ENCODE peak calls at places on chromosomes 13 and 19, in four cellular contexts. C is PC-3; N is CD8-positive, alpha-beta memory T cell; S is Peyer's patch. J is an unnamed sample.

GRCh38 chr13:27401210-27401609 is 23.2 kb upstream of the GTF3A start:
- DNase-seq in S (peak), C (peak), N (no peak), J (no peak)

GRCh38 chr13:40692946-40693345 is 26.5 kb upstream of the FOXO1 start:
- DNase-seq in N (no peak), S (no peak), C (peak), J (no peak)

GRCh38 chr19:35345671-35346111 is 2.0 kb upstream of the FFAR1 start:
- DNase-seq in N (no peak), S (peak), C (no peak), J (no peak)

GRCh38 chr19:55667958-55668357 is 7.1 kb upstream of the EPN1 start:
- DNase-seq in S (no peak), N (no peak), C (peak), J (no peak)

GRCh38 chr13:95367309-95367843 is 66.1 kb upstream of the ABCC4 start:
- DNase-seq in N (no peak), S (no peak), C (no peak), J (no peak)

GRCh38 chr19:46211201-46211881 is 18.2 kb upstream of the IGFL1 start:
- DNase-seq in N (no peak), C (peak), S (no peak), J (peak)

GRCh38 chr13:99385940-99386339 is 78.7 kb upstream of the GPR183 start:
- DNase-seq in N (no peak), S (no peak), C (no peak), J (no peak)

GRCh38 chr13:81551036-81551435 is 1210.1 kb upstream of the SPRY2 start:
- DNase-seq in C (no peak), N (no peak), S (no peak), J (no peak)

GRCh38 chr13:91358384-91358776 is 10.9 kb downstream of the MIR17HG start:
- DNase-seq in N (no peak), S (no peak), C (no peak), J (no peak)

GRCh38 chr13:94415484-94415883 is 64.0 kb downstream of the DCT start:
- DNase-seq in N (no peak), C (no peak), S (no peak), J (no peak)

GRCh38 chr13:96771501-96772367 is 222.5 kb downstream of the OXGR1 start:
- DNase-seq in N (no peak), C (no peak), S (no peak), J (no peak)

GRCh38 chr13:19713186-19713965 is 69.4 kb downstream of the PSPC1 start:
- DNase-seq in S (no peak), C (peak), N (no peak), J (no peak)

GRCh38 chr19:45400192-45400591 is 4.7 kb downstream of the PPP1R13L start:
- DNase-seq in N (no peak), C (no peak), S (no peak), J (no peak)

GRCh38 chr19:18408053-18408476 is 10.6 kb upstream of the LRRC25 start:
- DNase-seq in S (peak), N (no peak), C (peak), J (no peak)

GRCh38 chr19:41883463-41883820 is 458 bp downstream of the ARHGEF1 start:
- DNase-seq in N (no peak), S (no peak), C (no peak), J (no peak)

GRCh38 chr19:11425719-11426457 is 6.8 kb upstream of the RGL3 start:
- DNase-seq in N (no peak), S (no peak), C (no peak), J (no peak)

GRCh38 chr19:44800461-44800860 is 8.4 kb upstream of the BCAM start:
- DNase-seq in N (peak), C (peak), S (peak), J (peak)

GRCh38 chr13:99442273-99442895 is 58.9 kb upstream of the TM9SF2 start:
- DNase-seq in N (peak), S (peak), C (peak), J (no peak)

GRCh38 chr13:107202371-107203023 is 634.6 kb upstream of the ARGLU1 start:
- DNase-seq in N (no peak), C (peak), S (no peak), J (peak)

GRCh38 chr19:6648141-6648715 is 21.7 kb downstream of the TNFSF14 start:
- DNase-seq in N (no peak), S (no peak), C (no peak), J (no peak)
- H3K4me3 ChIP-seq in N (no peak), S (no peak), C (no peak), J (no peak)

GRCh38 chr19:38307076-38307475 is 3.0 kb downstream of the C19orf33 start:
- DNase-seq in C (no peak), N (no peak), S (no peak), J (no peak)

GRCh38 chr19:38304866-38305429 is 897 bp downstream of the C19orf33 start:
- DNase-seq in C (peak), N (no peak), S (no peak), J (peak)

GRCh38 chr19:38303517-38304351 is at the start of gene C19orf33:
- DNase-seq in C (peak), S (no peak), N (no peak), J (peak)

GRCh38 chr19:38306236-38306635 is 2.2 kb downstream of the C19orf33 start:
- DNase-seq in N (no peak), C (no peak), S (no peak), J (no peak)

DNA sequence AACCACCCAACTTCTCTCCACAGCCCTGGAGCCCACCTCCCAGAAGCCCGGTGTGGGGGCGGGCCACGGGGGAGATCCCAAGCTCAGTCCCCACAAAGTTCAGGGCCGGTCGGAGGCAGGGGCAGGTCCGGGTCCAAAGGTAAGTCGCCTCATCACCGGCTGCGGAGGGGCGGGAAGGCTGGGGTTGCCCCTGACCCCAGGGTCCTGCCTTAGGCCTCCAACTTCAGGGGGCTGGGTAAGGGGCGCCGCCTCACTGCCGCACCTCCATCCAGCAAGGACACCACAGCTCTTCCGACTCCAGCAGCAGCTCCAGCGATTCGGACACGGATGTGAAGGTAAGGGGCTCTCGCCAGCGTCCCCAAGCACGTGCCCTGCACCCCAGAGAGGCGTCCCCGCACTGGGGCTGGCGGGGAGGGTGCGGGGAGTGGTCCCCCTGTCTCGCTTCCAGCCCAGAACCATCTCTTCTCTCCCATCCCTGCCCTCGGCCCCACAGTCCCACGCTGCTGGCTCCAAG is 358 bp downstream of the C19orf33 start:
- DNase-seq in N (no peak), S (no peak), C (no peak), J (no peak)
- H3K4me3 ChIP-seq in N (no peak), S (peak), C (peak), J (peak)

DNA sequence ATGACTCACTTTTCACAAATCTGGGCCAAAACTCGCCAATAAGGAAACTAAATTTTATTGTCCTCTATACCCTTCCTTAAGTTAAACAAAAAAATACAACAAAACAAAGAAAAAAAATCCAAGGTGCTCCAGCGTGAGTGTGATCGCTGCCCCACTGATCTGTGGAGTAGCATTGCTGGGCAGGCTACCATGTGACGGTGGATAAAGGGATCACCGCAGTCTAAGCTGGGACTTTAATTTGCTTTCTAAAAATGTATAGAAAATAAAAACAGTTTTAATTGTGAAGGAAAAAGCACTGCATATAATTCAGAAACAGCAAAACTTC is 92.9 kb downstream of the FLT1 start:
- DNase-seq in C (no peak), S (no peak), N (no peak), J (no peak)
- H3K4me3 ChIP-seq in C (no peak), S (no peak), N (no peak), J (no peak)

DNA sequence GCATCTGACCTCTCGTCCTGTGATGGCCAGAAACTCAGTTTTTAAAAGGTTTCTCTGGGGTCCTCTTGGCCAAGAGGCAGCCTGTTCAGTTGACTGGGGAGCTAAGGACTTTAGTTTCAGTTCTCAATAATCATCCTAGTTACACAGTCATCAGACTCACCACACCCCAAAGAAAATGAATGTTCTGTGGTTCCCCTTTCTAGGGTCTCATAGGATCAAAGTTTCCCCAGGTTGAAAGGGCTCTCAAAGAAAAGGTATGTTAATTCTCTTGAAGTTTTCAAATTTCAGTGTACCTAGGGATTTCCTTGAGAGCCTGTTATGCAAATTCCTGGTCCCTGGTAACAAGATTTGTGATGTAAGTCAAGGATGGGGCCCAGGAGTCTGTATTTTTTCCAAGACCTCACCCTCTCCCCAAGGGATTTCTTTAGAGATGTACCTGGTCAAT is 94.9 kb downstream of the FAM216B start:
- DNase-seq in C (no peak), S (no peak), N (no peak), J (no peak)
- H3K4me3 ChIP-seq in C (no peak), S (no peak), N (no peak), J (no peak)

DNA sequence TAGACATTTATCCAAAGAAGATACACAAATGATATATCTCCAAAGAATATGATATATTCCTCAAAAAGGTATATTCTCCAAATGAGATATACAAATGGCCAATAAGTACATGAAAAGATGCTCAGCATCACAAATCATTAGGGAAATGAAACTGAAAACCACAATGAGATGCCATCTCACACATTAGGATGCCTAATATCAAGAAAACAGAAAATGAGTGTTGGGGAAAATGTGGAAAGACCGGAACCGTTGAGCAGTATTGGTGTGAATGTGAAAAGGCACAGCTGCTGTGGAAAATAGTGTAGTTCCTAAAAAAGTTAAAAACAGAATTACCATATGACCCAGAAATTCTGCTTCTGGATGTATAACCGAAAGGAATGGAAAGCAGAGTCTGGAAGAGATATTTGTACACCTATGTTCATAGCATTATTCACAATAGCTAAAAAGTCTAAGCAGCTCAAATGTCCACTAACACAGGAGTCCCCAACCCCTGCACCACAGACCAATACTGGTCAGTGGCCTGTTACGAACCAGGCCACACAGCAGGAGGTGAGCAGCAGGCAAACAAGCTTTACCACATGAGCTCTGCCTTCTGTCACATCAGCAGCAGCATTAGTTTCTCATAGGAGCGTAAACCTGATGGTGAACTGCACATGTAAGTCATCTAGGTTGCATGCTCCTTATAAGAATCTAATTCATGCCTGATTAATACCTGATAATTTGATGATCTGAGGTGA is 291.9 kb downstream of the PCDH20 start:
- DNase-seq in C (no peak), N (no peak), S (no peak), J (no peak)
- H3K4me3 ChIP-seq in C (no peak), N (no peak), S (no peak), J (no peak)

GRCh38 chr13:24272452-24273161 is 36.8 kb upstream of the C1QTNF9 start:
- DNase-seq in S (no peak), C (no peak), N (no peak), J (peak)
- H3K4me3 ChIP-seq in S (peak), C (no peak), N (peak), J (no peak)

GRCh38 chr19:38362076-38362945 is 12.1 kb upstream of the PSMD8 start:
- DNase-seq in S (peak), N (peak), C (peak), J (peak)
- H3K4me3 ChIP-seq in S (peak), N (peak), C (peak), J (peak)

GRCh38 chr19:52336976-52337375 is 933 bp downstream of the ZNF610 start:
- DNase-seq in N (no peak), S (no peak), C (no peak), J (no peak)
- H3K4me3 ChIP-seq in N (peak), S (peak), C (peak), J (peak)